ENCODE peak calls at places on chromosome 21, in ten cellular contexts. F is myocyte; Z is cardiac fibroblast; G is COR-L47; B is bronchial epithelial cell; S is HL-60; O is anterior cingulate cortex; M is activated effector memory CD4-positive, alpha-beta T cell treated with Interleukin-2 at 50 U/mL for 16 hours; Y is stimulated activated CD4-positive, alpha-beta T cell treated with anti-CD3 and anti-CD28 coated beads, Interleukin-2, amount 100 ng/mL, for 24 hours; R is left lung. T is an unnamed sample.

GRCh38 chr21:37877171-37877570 is 39.1 kb downstream of the KCNJ6 start:
- DNase-seq in M (no peak), S (no peak), R (no peak), Z (peak), O (no peak), G (no peak), B (no peak), Y (no peak), F (no peak), T (no peak)

GRCh38 chr21:45304945-45305344 is 17.2 kb upstream of the POFUT2 start:
- DNase-seq in S (no peak), B (no peak), M (peak), O (no peak), Y (no peak), F (no peak), G (no peak), R (no peak), Z (no peak), T (no peak)

GRCh38 chr21:35764586-35764985 is 295.7 kb downstream of the SETD4 start:
- DNase-seq in S (no peak), R (no peak), Y (no peak), Z (no peak), G (no peak), F (no peak), O (no peak), B (peak), M (no peak), T (no peak)

GRCh38 chr21:44067011-44067839 is 40.0 kb upstream of the PWP2 start:
- DNase-seq in S (no peak), R (no peak), Z (no peak), Y (no peak), M (no peak), O (no peak), B (no peak), F (no peak), G (no peak), T (no peak)

GRCh38 chr21:38325216-38325615 is 68.4 kb downstream of the KCNJ15 start:
- DNase-seq in F (no peak), M (no peak), R (no peak), G (no peak), Y (no peak), Z (no peak), S (no peak), O (no peak), B (no peak), T (no peak)

GRCh38 chr21:43938751-43939442 is 73.2 kb upstream of the TRAPPC10 start:
- DNase-seq in Y (peak), B (peak), G (no peak), M (peak), O (peak), F (peak), S (peak), Z (peak), R (peak), T (peak)

GRCh38 chr21:41247561-41247968 is 69.0 kb upstream of the FAM3B start:
- DNase-seq in G (no peak), O (no peak), B (peak), R (no peak), M (no peak), Z (peak), S (no peak), F (no peak), Y (no peak), T (no peak)

GRCh38 chr21:29376556-29376955 is 77.8 kb downstream of the BACH1 start:
- DNase-seq in Z (peak), M (peak), G (peak), Y (peak), R (no peak), F (peak), S (peak), B (peak), O (no peak), T (peak)

GRCh38 chr21:36909901-36910561 is 56.4 kb downstream of the HLCS start:
- DNase-seq in G (no peak), Y (no peak), S (no peak), F (peak), M (no peak), R (no peak), O (no peak), Z (peak), B (peak), T (no peak)

GRCh38 chr21:33278736-33279135 is 12.6 kb downstream of the IL10RB start:
- DNase-seq in S (no peak), F (no peak), M (no peak), G (no peak), R (no peak), Y (no peak), O (no peak), B (peak), Z (peak), T (no peak)

GRCh38 chr21:32423320-32423719 is 10.8 kb downstream of the EVA1C start:
- DNase-seq in Y (no peak), R (no peak), G (no peak), F (peak), O (no peak), B (peak), M (no peak), Z (peak), S (no peak), T (no peak)

GRCh38 chr21:31222142-31222541 is 121.9 kb downstream of the TIAM1 start:
- DNase-seq in F (no peak), Y (no peak), M (no peak), O (no peak), B (peak), R (no peak), Z (peak), S (no peak), G (peak), T (no peak)

GRCh38 chr21:35232545-35233176 is 183.6 kb upstream of the RUNX1 start:
- DNase-seq in Y (no peak), M (no peak), O (no peak), Z (peak), F (peak), G (no peak), R (no peak), B (peak), S (no peak), T (no peak)

GRCh38 chr21:42572906-42573495 is 59.3 kb downstream of the SLC37A1 start:
- DNase-seq in G (no peak), Z (no peak), F (no peak), R (no peak), O (no peak), Y (no peak), B (no peak), M (no peak), S (no peak), T (no peak)

GRCh38 chr21:45596704-45597318 is 46.7 kb upstream of the PCBP3 start:
- DNase-seq in B (peak), G (peak), R (peak), F (peak), S (peak), O (no peak), Y (peak), Z (peak), M (peak), T (peak)

GRCh38 chr21:45138199-45139002 is 64.0 kb downstream of the ADARB1 start:
- DNase-seq in G (peak), S (peak), Z (peak), O (no peak), R (peak), M (peak), B (peak), F (peak), Y (peak), T (peak)

GRCh38 chr21:42818328-42818749 is 61.0 kb downstream of the WDR4 start:
- DNase-seq in O (no peak), R (peak), M (peak), F (peak), S (peak), Y (peak), Z (peak), G (peak), B (peak), T (no peak)

GRCh38 chr21:41764558-41765392 is 2.1 kb downstream of the RIPK4 start:
- DNase-seq in M (no peak), Y (no peak), B (peak), Z (no peak), S (no peak), O (no peak), R (no peak), F (no peak), G (no peak), T (no peak)